ENCODE peak calls at places on chromosomes 4 and X, in four cellular contexts. F, Z, P and B are unnamed samples.

GRCh38 chrX:106959897-106960296 is 39.7 kb downstream of the CLDN2 start:
- DNase-seq in Z (no peak), F (peak; percentile 17), P (peak; percentile 8), B (no peak)

GRCh38 chrX:133810925-133811324 is 174.5 kb downstream of the GPC3 start:
- DNase-seq in P (no peak), Z (no peak), F (no peak), B (no peak)

GRCh38 chrX:15815779-15816452 is 25.6 kb downstream of the ZRSR2 start:
- DNase-seq in F (peak; percentile 31), Z (no peak), P (no peak), B (no peak)

GRCh38 chrX:25555521-25555920 is 539.8 kb upstream of the ARX start:
- DNase-seq in F (no peak), Z (no peak), P (no peak), B (no peak)

GRCh38 chr4:40990202-40990898 is 224.0 kb downstream of the APBB2 start:
- DNase-seq in F (no peak), Z (peak; percentile 95), P (peak; percentile 77), B (peak; percentile 56)

GRCh38 chrX:51641421-51642021 is 22.8 kb upstream of the CENPVL3 start:
- DNase-seq in Z (peak; percentile 9), F (peak; percentile 41), P (peak; percentile 9), B (peak; percentile 13)

GRCh38 chrX:155221351-155221750 is 5.1 kb downstream of the VBP1 start:
- DNase-seq in Z (no peak), P (no peak), F (no peak), B (no peak)

GRCh38 chr4:76199664-76200211 is 13.9 kb downstream of the SCARB2 start:
- DNase-seq in F (no peak), Z (no peak), P (no peak), B (no peak)

GRCh38 chr4:38128478-38129451 is 168.6 kb downstream of the PTTG2 start:
- DNase-seq in P (peak; percentile 67), Z (no peak), F (peak; percentile 32), B (no peak)

GRCh38 chr4:25290490-25291067 is 22.0 kb upstream of the ZCCHC4 start:
- DNase-seq in Z (no peak), P (no peak), F (no peak), B (no peak)

GRCh38 chr4:88812976-88813375 is 115.3 kb upstream of the NAP1L5 start:
- DNase-seq in P (no peak), Z (no peak), F (no peak), B (no peak)

GRCh38 chrX:375181-376036 is 11.3 kb downstream of the PPP2R3B start:
- DNase-seq in F (no peak), Z (no peak), P (peak; percentile 2), B (no peak)

GRCh38 chrX:118961866-118962560 is 12.4 kb upstream of the LONRF3 start:
- DNase-seq in F (no peak), Z (no peak), P (no peak), B (no peak)

GRCh38 chrX:85052636-85053343 is 49.1 kb downstream of the APOOL start:
- DNase-seq in P (peak; percentile 30), Z (peak; percentile 53), F (no peak), B (peak; percentile 75)
- TF ChIP-seq CTCF in P (peak; percentile 44), Z (no peak), F (no peak), B (peak; percentile 36)

DNA sequence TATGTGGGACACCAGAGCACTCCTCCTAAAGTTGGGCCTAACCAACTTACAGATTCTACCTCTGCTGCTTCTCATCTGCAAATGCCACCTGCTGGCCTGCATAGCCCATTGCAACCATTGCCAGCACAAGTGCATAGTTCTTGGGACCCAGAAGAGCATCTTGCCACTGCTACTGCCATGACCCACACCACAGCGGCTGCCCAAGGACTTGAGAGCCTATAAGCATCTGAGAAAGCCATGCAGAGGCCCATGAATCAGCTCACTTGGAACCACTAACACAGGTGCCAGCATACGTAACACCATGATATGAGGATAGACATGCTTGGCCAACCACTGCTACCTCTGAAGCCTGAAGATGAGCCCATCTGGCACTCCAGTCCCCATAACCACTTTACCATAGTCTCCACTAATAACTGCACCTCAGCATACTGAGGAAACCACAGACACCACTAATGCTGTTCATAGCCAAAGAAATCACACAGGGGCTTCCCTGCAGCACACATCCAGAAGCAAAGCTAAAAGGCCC is 258.1 kb upstream of the AGTR2 start:
- DNase-seq in P (no peak), Z (no peak), F (no peak), B (no peak)
- TF ChIP-seq CTCF in P (no peak), Z (no peak), F (no peak), B (peak; percentile 58)

GRCh38 chrX:14017399-14017798 is 12.3 kb downstream of the GEMIN8 start:
- DNase-seq in P (no peak), F (no peak), Z (no peak), B (no peak)
- TF ChIP-seq CTCF in P (no peak), F (no peak), Z (no peak), B (no peak)

GRCh38 chrX:135543924-135544323 is 23.5 kb downstream of the INTS6L start:
- DNase-seq in P (no peak), Z (no peak), F (no peak), B (no peak)
- TF ChIP-seq CTCF in P (no peak), Z (no peak), F (no peak), B (peak; percentile 15)

GRCh38 chr4:23881674-23882337 is 8.0 kb downstream of the PPARGC1A start:
- DNase-seq in Z (no peak), F (no peak), P (no peak), B (no peak)
- TF ChIP-seq CTCF in Z (no peak), F (no peak), P (no peak), B (peak; percentile 43)